ENCODE peak calls at places on chromosomes 12 and 14, in four cellular contexts. L, K, H and Q are unnamed samples.

GRCh38 chr14:36955376-36955775 is 217.0 kb downstream of the SLC25A21 start:
- DNase-seq in K (no peak), H (no peak), L (peak), Q (no peak)

GRCh38 chr12:480831-481230 is 21.1 kb downstream of the B4GALNT3 start:
- DNase-seq in L (peak), H (no peak), K (no peak), Q (no peak)

GRCh38 chr14:31435276-31435675 is 14.9 kb upstream of the HEATR5A start:
- DNase-seq in L (peak), K (no peak), H (no peak), Q (no peak)

GRCh38 chr12:14577344-14577743 is 9.7 kb upstream of the PLBD1 start:
- DNase-seq in H (no peak), K (no peak), L (no peak), Q (no peak)

GRCh38 chr14:76500480-76500879 is 124.5 kb downstream of the ESRRB start:
- DNase-seq in L (no peak), K (no peak), H (no peak), Q (no peak)

GRCh38 chr12:15899282-15899870 is 11.8 kb upstream of the DERA start:
- DNase-seq in L (no peak), H (no peak), K (no peak), Q (no peak)

GRCh38 chr12:52805000-52805399 is 8.9 kb downstream of the KRT4 start:
- DNase-seq in L (no peak), K (no peak), H (no peak), Q (no peak)

GRCh38 chr14:68335312-68335711 is 457.6 kb downstream of the ZFP36L1 start:
- DNase-seq in H (no peak), L (no peak), K (no peak), Q (no peak)

GRCh38 chr12:49637401-49637800 is 14.0 kb downstream of the PRPF40B start:
- DNase-seq in L (no peak), K (no peak), H (no peak), Q (no peak)

GRCh38 chr14:76576047-76576741 is 185.1 kb upstream of the VASH1 start:
- DNase-seq in L (peak), H (no peak), K (no peak), Q (no peak)

GRCh38 chr14:54487771-54488170 is 1.0 kb downstream of the GMFB start:
- DNase-seq in K (no peak), L (peak), H (no peak), Q (no peak)

GRCh38 chr12:102992720-102993119 is 35.2 kb downstream of the ASCL1 start:
- DNase-seq in K (no peak), H (no peak), L (no peak), Q (no peak)

GRCh38 chr14:33509927-33510535 is 440.8 kb downstream of the EGLN3 start:
- DNase-seq in H (no peak), L (no peak), K (no peak), Q (no peak)

GRCh38 chr14:20805485-20805884 is 2.8 kb upstream of the RNASE1 start:
- DNase-seq in H (no peak), L (no peak), K (no peak), Q (no peak)

GRCh38 chr12:3945671-3946070 is 72.5 kb upstream of the PARP11 start:
- DNase-seq in L (no peak), H (no peak), K (no peak), Q (no peak)

GRCh38 chr12:122516544-122517361 is 10.0 kb downstream of the RSRC2 start:
- DNase-seq in H (no peak), K (no peak), L (no peak), Q (no peak)

GRCh38 chr12:90827567-90827966 is 127.4 kb downstream of the CCER1 start:
- DNase-seq in H (no peak), L (no peak), K (no peak), Q (no peak)

GRCh38 chr12:124780752-124781685 is 82.6 kb downstream of the SCARB1 start:
- DNase-seq in K (no peak), H (no peak), L (no peak), Q (no peak)

GRCh38 chr14:72780771-72781170 is 113.1 kb downstream of the DPF3 start:
- DNase-seq in H (no peak), K (no peak), L (peak), Q (no peak)

GRCh38 chr14:77339407-77339806 is 18.6 kb downstream of the GSTZ1 start:
- DNase-seq in K (no peak), L (peak), H (no peak), Q (no peak)

GRCh38 chr12:62320054-62320453 is 59.9 kb downstream of the USP15 start:
- DNase-seq in L (no peak), H (no peak), K (no peak), Q (no peak)

GRCh38 chr12:62761658-62762057 is 173.3 kb downstream of the PPM1H start:
- DNase-seq in L (no peak), K (no peak), H (no peak), Q (no peak)

GRCh38 chr14:84825481-84825880 is 704.5 kb upstream of the FLRT2 start:
- DNase-seq in H (no peak), K (no peak), L (peak), Q (no peak)

GRCh38 chr14:40859065-40859464 is 747.6 kb upstream of the LRFN5 start:
- DNase-seq in L (no peak), H (no peak), K (no peak), Q (no peak)

GRCh38 chr12:31460024-31460423 is 130.9 kb downstream of the DENND5B start:
- DNase-seq in L (no peak), H (no peak), K (no peak), Q (no peak)

GRCh38 chr14:99189201-99189801 is 82.7 kb downstream of the BCL11B start:
- DNase-seq in K (no peak), L (no peak), H (peak), Q (no peak)

GRCh38 chr12:49798934-49799333 is 29.3 kb downstream of the NCKAP5L start:
- DNase-seq in H (no peak), K (no peak), L (no peak), Q (no peak)

GRCh38 chr12:55043542-55043941 is 23.8 kb downstream of the NEUROD4 start:
- DNase-seq in H (no peak), K (no peak), L (no peak), Q (peak)

GRCh38 chr14:68395585-68395984 is 397.3 kb downstream of the ZFP36L1 start:
- DNase-seq in K (no peak), H (no peak), L (peak), Q (no peak)

GRCh38 chr14:90654831-90655276 is 161.4 kb downstream of the TTC7B start:
- DNase-seq in K (no peak), L (peak), H (no peak), Q (no peak)

GRCh38 chr12:238116-238515 is 24.2 kb upstream of the SLC6A12 start:
- DNase-seq in K (no peak), H (no peak), L (no peak), Q (no peak)

GRCh38 chr14:94936411-94936892 is 166.5 kb upstream of the GSC start:
- DNase-seq in H (no peak), L (no peak), K (peak), Q (peak)

GRCh38 chr12:119229837-119230236 is 51.1 kb downstream of the HSPB8 start:
- DNase-seq in L (peak), K (no peak), H (no peak), Q (no peak)

GRCh38 chr12:54891717-54892478 is 37.6 kb downstream of the MUCL1 start:
- DNase-seq in K (peak), H (no peak), L (no peak), Q (no peak)

GRCh38 chr14:89304972-89305703 is 111.9 kb downstream of the FOXN3 start:
- DNase-seq in L (peak), K (no peak), H (no peak), Q (no peak)

GRCh38 chr12:79686171-79686570 is 4.6 kb downstream of the PAWR start:
- DNase-seq in K (no peak), H (no peak), L (no peak), Q (no peak)
- H3K4me3 ChIP-seq in K (no peak), H (no peak), L (no peak), Q (no peak)

GRCh38 chr12:116382456-116382902 is 105.0 kb upstream of the MED13L start:
- DNase-seq in H (no peak), L (peak), K (no peak), Q (no peak)
- H3K4me3 ChIP-seq in H (no peak), L (no peak), K (no peak), Q (no peak)

GRCh38 chr12:22254450-22254849 is 80.1 kb downstream of the ST8SIA1 start:
- DNase-seq in K (no peak), H (no peak), L (no peak), Q (no peak)
- H3K4me3 ChIP-seq in K (no peak), H (no peak), L (no peak), Q (no peak)

GRCh38 chr12:46388427-46388992 is 15.9 kb upstream of the SLC38A2 start:
- DNase-seq in H (no peak), K (no peak), L (peak), Q (no peak)

GRCh38 chr12:46387697-46388096 is 15.1 kb upstream of the SLC38A2 start:
- DNase-seq in H (no peak), L (no peak), K (no peak), Q (no peak)

GRCh38 chr12:46385439-46385838 is 12.9 kb upstream of the SLC38A2 start:
- DNase-seq in L (no peak), K (no peak), H (no peak), Q (no peak)

GRCh38 chr12:46386360-46386867 is 13.8 kb upstream of the SLC38A2 start:
- DNase-seq in L (peak), K (no peak), H (no peak), Q (no peak)

GRCh38 chr12:46386877-46387629 is 14.5 kb upstream of the SLC38A2 start:
- DNase-seq in K (no peak), L (peak), H (no peak), Q (no peak)
- H3K4me3 ChIP-seq in K (no peak), L (peak), H (no peak), Q (no peak)

DNA sequence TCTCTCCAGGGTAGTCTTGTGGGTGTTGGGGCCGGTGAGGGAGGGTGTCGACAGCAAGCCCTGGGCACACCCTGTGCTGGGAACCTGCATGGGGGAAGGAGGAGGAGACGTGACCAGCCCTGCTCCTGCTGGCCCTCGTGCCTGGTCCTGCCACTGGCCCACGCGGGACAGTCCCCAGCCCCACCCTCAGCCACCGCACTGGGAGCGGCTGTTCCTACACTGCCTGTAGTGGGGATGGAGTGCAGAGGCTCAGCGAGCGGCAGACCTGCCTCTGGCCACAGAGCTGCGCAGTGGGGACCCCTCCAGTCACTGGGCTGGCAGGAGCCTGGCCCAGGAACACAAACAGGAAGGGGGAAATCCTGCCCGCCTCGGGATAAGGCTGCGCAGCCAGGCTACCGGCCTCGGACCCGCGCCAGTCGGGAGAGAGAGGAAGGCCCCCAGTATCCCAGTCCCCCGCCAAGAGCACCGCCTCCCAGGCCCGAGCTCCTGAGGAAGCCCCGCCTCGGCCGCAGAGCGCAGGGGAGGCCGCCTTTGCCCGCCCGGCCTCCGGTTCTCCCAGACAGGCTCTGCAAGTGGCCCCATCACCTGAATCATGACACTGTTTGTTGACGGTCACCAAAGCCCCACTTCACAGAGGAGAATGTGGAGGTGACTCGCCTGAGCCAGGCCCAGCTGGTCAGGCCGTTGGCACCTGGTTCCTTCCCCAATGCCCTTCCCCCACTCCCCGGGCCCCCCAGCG is 10.6 kb downstream of the AHNAK2 start:
- DNase-seq in L (no peak), K (peak), H (no peak), Q (no peak)
- H3K4me3 ChIP-seq in L (peak), K (peak), H (no peak), Q (peak)

GRCh38 chr12:105506678-105507310 is 176.3 kb downstream of the C12orf75 start:
- DNase-seq in H (no peak), L (no peak), K (no peak), Q (no peak)

GRCh38 chr12:105508096-105508495 is 177.6 kb downstream of the C12orf75 start:
- DNase-seq in H (no peak), K (no peak), L (no peak), Q (no peak)

GRCh38 chr12:105507311-105508035 is 177.0 kb downstream of the C12orf75 start:
- DNase-seq in H (no peak), K (no peak), L (no peak), Q (no peak)

DNA sequence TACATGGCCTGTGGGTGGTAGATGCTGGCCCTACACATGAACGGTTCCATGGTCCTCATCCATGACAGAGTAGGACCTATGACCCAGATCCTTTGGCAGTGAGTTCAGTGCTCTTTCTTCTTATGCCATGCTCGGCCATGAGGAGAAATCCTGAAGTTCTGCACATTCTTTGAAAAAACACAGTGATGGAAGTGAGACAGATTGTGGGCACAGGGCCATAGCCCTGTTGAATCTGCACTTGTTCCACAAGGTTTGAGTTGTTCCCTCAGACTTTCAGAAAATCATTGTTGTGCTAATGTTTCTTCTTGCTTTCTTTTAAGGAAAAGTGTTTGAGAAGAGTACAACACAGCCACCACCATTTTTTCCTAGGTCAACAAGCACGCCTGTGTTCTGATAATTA is 180.0 kb downstream of the C12orf75 start:
- DNase-seq in K (no peak), L (no peak), H (no peak), Q (no peak)
- H3K4me3 ChIP-seq in K (no peak), L (no peak), H (no peak), Q (no peak)